ENCODE peak calls at places on chromosomes 5 and 9, in nine cellular contexts. X is H9, H is IMR-90, M is keratinocyte, U is OCI-LY7, E is DND-41, O is hepatocyte, P is GM23248, N is PC-9. D is an unnamed sample. For H4K20me1, the result is how much of the 10 kb centered on the place peaks cover.

GRCh38 chr5:151692312-151692711 is 5.6 kb upstream of the SPARC start:
- DNase-seq in N (peak), U (no peak), E (no peak), X (no peak), M (no peak), O (no peak), H (no peak), P (no peak), D (no peak)

GRCh38 chr5:123916331-123917121 is 404.5 kb downstream of the CSNK1G3 start:
- DNase-seq in P (peak), H (peak), O (peak), U (no peak), E (no peak), M (peak), X (no peak), N (peak), D (no peak)

GRCh38 chr5:142677212-142677611 is 8.7 kb downstream of the FGF1 start:
- DNase-seq in E (no peak), U (no peak), P (peak), M (no peak), H (peak), O (no peak), N (no peak), X (no peak), D (no peak)

GRCh38 chr5:109748545-109748944 is 58.8 kb downstream of the MAN2A1 start:
- DNase-seq in H (peak), U (no peak), X (no peak), P (peak), N (no peak), E (no peak), M (no peak), O (no peak), D (no peak)

GRCh38 chr5:173633304-173633703 is 16.9 kb upstream of the BOD1 start:
- DNase-seq in O (no peak), N (no peak), P (no peak), X (no peak), E (no peak), U (no peak), H (no peak), M (peak), D (no peak)

GRCh38 chr9:131278421-131279111 is 2.3 kb upstream of the FAM78A start:
- DNase-seq in X (no peak), E (peak), P (no peak), H (no peak), O (no peak), U (no peak), M (no peak), N (peak), D (no peak)

GRCh38 chr9:81529556-81530193 is 159.7 kb downstream of the TLE1 start:
- DNase-seq in X (no peak), H (peak), U (no peak), P (peak), M (peak), E (no peak), O (peak), N (peak), D (no peak)

GRCh38 chr9:136875155-136875554 is 9.0 kb upstream of the EDF1 start:
- DNase-seq in X (no peak), H (no peak), M (no peak), E (no peak), N (no peak), O (no peak), U (no peak), P (no peak), D (no peak)

GRCh38 chr5:133319244-133319643 is 267.4 kb downstream of the HSPA4 start:
- DNase-seq in U (no peak), N (no peak), H (no peak), E (no peak), X (no peak), M (no peak), O (no peak), P (no peak), D (no peak)

GRCh38 chr5:42767491-42768105 is 11.0 kb downstream of the CCDC152 start:
- DNase-seq in E (no peak), P (peak), O (peak), N (no peak), U (peak), H (peak), M (no peak), X (no peak), D (peak)

GRCh38 chr9:99607852-99608448 is 213.7 kb upstream of the NR4A3 start:
- DNase-seq in X (no peak), O (no peak), H (no peak), U (no peak), N (no peak), P (peak), E (no peak), M (no peak), D (no peak)

GRCh38 chr5:89293849-89294248 is 410.9 kb upstream of the MEF2C start:
- DNase-seq in N (no peak), X (no peak), M (no peak), E (no peak), P (peak), H (peak), U (no peak), O (no peak), D (no peak)

GRCh38 chr5:173907686-173908371 is 19.7 kb downstream of the CPEB4 start:
- DNase-seq in U (no peak), N (no peak), M (no peak), H (peak), P (peak), O (no peak), X (no peak), E (no peak), D (no peak)

GRCh38 chr9:114174876-114175771 is 19.8 kb downstream of the COL27A1 start:
- DNase-seq in N (no peak), H (peak), E (no peak), O (peak), X (no peak), P (peak), M (no peak), U (no peak), D (no peak)

DNA sequence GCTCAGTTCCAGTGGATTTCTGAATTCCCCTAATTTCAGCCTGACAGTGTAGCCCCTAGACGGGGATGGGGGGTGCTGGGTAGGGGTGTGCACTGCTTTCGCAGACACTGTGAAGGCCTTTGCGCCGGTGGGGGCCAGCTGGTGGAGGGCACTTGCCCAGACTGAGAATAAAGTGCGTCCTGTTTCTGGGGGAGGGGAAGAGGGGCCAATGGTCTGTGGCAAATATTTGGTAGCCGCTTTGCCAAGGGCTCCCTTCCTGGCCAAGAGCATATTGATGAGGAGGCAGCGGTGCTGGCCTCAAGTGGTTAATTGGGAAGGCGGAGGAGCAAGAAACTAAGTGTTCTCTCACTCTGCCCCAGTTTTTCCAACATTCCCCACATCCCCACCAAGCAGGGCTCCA is 1.4 kb downstream of the CXCL14 start:
- DNase-seq in X (no peak), O (no peak), U (no peak), M (no peak), E (no peak), P (no peak), N (no peak), H (no peak), D (no peak)
- H4K20me1 ChIP-seq in X (under half), O (under half), U (under half), M (under half), E (under half), P (under half), N (under half), H (under half), D (under half)

DNA sequence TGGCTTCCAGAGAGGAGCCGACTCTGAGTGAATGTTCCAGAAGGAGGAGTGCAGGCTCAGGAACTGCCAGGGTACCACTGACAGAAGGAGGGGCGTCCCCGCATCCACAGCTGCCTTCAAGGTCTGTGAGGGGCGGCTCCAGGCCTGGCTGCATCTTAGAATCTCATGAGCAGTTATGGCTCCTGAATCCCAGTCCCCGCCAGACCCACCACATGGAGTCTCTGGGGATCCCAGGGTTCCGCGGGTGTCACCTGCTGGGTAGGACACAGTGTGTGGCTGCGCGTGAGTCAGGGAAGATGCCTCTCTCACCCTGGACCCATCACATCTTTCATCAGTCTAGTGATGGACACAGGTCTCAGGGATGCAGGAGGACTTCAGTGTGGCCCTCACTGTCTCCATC is 79.2 kb downstream of the COL5A1 start:
- DNase-seq in X (no peak), E (no peak), H (no peak), O (no peak), P (no peak), U (no peak), N (no peak), M (no peak), D (no peak)
- H4K20me1 ChIP-seq in X (under half), E (under half), H (half or more), O (half or more), P (under half), U (under half), N (under half), M (under half), D (under half)

DNA sequence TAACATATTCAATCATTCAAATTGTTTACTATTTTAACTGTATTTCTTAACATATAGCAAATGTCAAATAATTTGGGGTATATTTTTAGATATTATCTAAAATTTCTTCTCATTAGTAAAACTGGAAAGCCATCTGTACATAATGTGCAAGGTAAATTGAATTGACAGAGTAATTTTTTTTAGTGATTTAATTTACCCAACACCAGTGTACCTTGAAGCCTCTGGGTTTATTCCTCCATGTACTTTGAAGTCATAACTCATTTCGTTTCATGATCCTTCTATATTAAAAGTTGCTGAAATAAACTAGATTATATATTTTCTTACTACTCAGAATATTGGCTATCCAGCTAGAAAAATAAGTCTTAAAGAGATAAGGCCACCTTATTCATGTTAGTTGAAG is 674.9 kb downstream of the PRR16 start:
- DNase-seq in O (no peak), N (no peak), M (no peak), H (no peak), U (no peak), P (no peak), X (no peak), E (no peak), D (no peak)
- H4K20me1 ChIP-seq in O (under half), N (under half), M (under half), H (under half), U (under half), P (under half), X (under half), E (under half), D (under half)

DNA sequence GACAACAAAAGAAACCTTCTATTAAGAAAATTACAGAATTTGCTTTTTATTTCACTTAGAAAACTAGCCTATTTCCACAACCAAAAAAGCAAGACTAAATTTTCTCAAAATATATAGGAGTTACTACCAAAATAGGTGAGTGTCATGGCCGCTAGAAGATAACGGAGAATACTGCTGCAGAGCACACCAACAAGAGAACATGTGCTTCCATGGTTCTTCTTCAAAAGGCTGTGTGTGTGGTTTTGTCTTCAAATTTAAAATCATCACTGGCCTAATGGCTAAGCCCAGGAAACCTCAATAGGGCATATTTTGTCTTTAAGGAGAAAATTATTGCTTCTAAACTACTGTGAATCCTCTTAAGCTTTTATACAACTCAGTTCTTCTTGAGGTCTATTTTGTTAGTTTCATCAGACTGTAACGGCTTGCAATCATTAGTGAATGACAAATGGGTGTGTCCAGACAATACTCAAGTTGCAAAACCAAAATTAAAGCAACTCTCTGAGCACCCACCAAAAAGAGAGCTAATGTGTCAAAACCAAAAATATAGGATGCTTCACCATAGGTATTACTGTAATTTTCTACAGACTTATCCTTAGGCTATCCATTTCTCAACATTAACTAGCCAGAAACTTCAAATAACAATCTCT is 3.3 kb downstream of the SETX start:
- DNase-seq in H (no peak), P (peak), M (no peak), N (no peak), U (peak), E (no peak), O (no peak), X (no peak), D (no peak)
- H4K20me1 ChIP-seq in H (under half), P (under half), M (under half), N (under half), U (under half), E (under half), O (under half), X (under half), D (under half)

D was measured in neural progenitor cell.